ENCODE peak calls at places on chromosome 17, in six cellular contexts. One of them, this sample, is unnamed.

GRCh38 chr17:72254808-72255449 is 134.1 kb downstream of the SOX9 start:
- DNase-seq in SK-N-SH: no peak
- DNase-seq in HCT116: no peak
- DNase-seq in HepG2: no peak
- DNase-seq in GM12878: no peak
- DNase-seq in A549: no peak
- DNase-seq in this sample: peak

GRCh38 chr17:57935833-57936807 is 19.1 kb downstream of the CUEDC1 start:
- DNase-seq in HepG2: peak
- DNase-seq in GM12878: no peak
- DNase-seq in HCT116: no peak
- DNase-seq in SK-N-SH: peak
- DNase-seq in A549: no peak
- DNase-seq in this sample: peak

GRCh38 chr17:67232441-67232840 is 12.6 kb downstream of the HELZ start:
- DNase-seq in A549: no peak
- DNase-seq in SK-N-SH: no peak
- DNase-seq in HCT116: no peak
- DNase-seq in HepG2: no peak
- DNase-seq in GM12878: no peak
- DNase-seq in this sample: no peak

GRCh38 chr17:31696184-31696602 is 162.9 kb downstream of the COPRS start:
- DNase-seq in A549: no peak
- DNase-seq in HepG2: peak
- DNase-seq in GM12878: no peak
- DNase-seq in SK-N-SH: peak
- DNase-seq in HCT116: no peak
- DNase-seq in this sample: peak

GRCh38 chr17:4276514-4276913 is 12.7 kb upstream of the ANKFY1 start:
- DNase-seq in HepG2: no peak
- DNase-seq in HCT116: no peak
- DNase-seq in A549: no peak
- DNase-seq in SK-N-SH: no peak
- DNase-seq in GM12878: no peak
- DNase-seq in this sample: no peak

GRCh38 chr17:36979585-36979941 is 30.8 kb downstream of the AATF start:
- DNase-seq in HCT116: no peak
- DNase-seq in GM12878: no peak
- DNase-seq in HepG2: no peak
- DNase-seq in A549: no peak
- DNase-seq in SK-N-SH: no peak
- DNase-seq in this sample: no peak

GRCh38 chr17:83103200-83103937 is 24.0 kb downstream of the METRNL start:
- DNase-seq in GM12878: no peak
- DNase-seq in A549: peak
- DNase-seq in SK-N-SH: peak
- DNase-seq in HepG2: no peak
- DNase-seq in HCT116: peak
- DNase-seq in this sample: peak

GRCh38 chr17:77526728-77527355 is 386.1 kb downstream of the SEC14L1 start:
- DNase-seq in HCT116: no peak
- DNase-seq in A549: no peak
- DNase-seq in HepG2: no peak
- DNase-seq in GM12878: no peak
- DNase-seq in SK-N-SH: no peak
- DNase-seq in this sample: no peak

GRCh38 chr17:82868715-82869131 is 28.9 kb upstream of the ZNF750 start:
- DNase-seq in A549: no peak
- DNase-seq in HepG2: no peak
- DNase-seq in HCT116: no peak
- DNase-seq in GM12878: no peak
- DNase-seq in SK-N-SH: no peak
- DNase-seq in this sample: no peak

GRCh38 chr17:40526668-40527067 is 25.2 kb upstream of the TNS4 start:
- DNase-seq in A549: no peak
- DNase-seq in SK-N-SH: no peak
- DNase-seq in GM12878: no peak
- DNase-seq in HepG2: no peak
- DNase-seq in HCT116: no peak
- DNase-seq in this sample: no peak

GRCh38 chr17:65057520-65058075 is 1.1 kb upstream of the GNA13 start:
- DNase-seq in HCT116: no peak
- DNase-seq in A549: no peak
- DNase-seq in HepG2: no peak
- DNase-seq in GM12878: no peak
- DNase-seq in SK-N-SH: no peak
- DNase-seq in this sample: no peak

GRCh38 chr17:59310263-59310920 is 21.1 kb upstream of the YPEL2 start:
- DNase-seq in A549: no peak
- DNase-seq in GM12878: no peak
- DNase-seq in HepG2: no peak
- DNase-seq in HCT116: no peak
- DNase-seq in SK-N-SH: no peak
- DNase-seq in this sample: no peak

GRCh38 chr17:8062807-8063483 is 24.1 kb downstream of the ALOX15B start:
- DNase-seq in A549: no peak
- DNase-seq in SK-N-SH: no peak
- DNase-seq in GM12878: no peak
- DNase-seq in HepG2: no peak
- DNase-seq in HCT116: no peak
- DNase-seq in this sample: no peak

GRCh38 chr17:49935526-49936210 is 33.3 kb upstream of the DLX4 start:
- DNase-seq in SK-N-SH: no peak
- DNase-seq in HepG2: no peak
- DNase-seq in A549: no peak
- DNase-seq in GM12878: no peak
- DNase-seq in HCT116: no peak
- DNase-seq in this sample: no peak

GRCh38 chr17:77746901-77747620 is 211.4 kb upstream of the TNRC6C start:
- DNase-seq in A549: no peak
- DNase-seq in HepG2: no peak
- DNase-seq in HCT116: no peak
- DNase-seq in SK-N-SH: no peak
- DNase-seq in GM12878: no peak
- DNase-seq in this sample: no peak

GRCh38 chr17:4261452-4261851 is 2.3 kb downstream of the ANKFY1 start:
- DNase-seq in HepG2: no peak
- DNase-seq in A549: no peak
- DNase-seq in HCT116: no peak
- DNase-seq in GM12878: no peak
- DNase-seq in SK-N-SH: no peak
- DNase-seq in this sample: no peak

GRCh38 chr17:4643676-4644075 is 2.2 kb upstream of the ALOX15 start:
- DNase-seq in HCT116: no peak
- DNase-seq in SK-N-SH: no peak
- DNase-seq in HepG2: peak
- DNase-seq in A549: no peak
- DNase-seq in GM12878: no peak
- DNase-seq in this sample: no peak

GRCh38 chr17:5299383-5299782 is 17.3 kb downstream of the RABEP1 start:
- DNase-seq in HepG2: no peak
- DNase-seq in HCT116: no peak
- DNase-seq in A549: no peak
- DNase-seq in SK-N-SH: no peak
- DNase-seq in GM12878: no peak
- DNase-seq in this sample: no peak

GRCh38 chr17:13311301-13311700 is 290.4 kb downstream of the HS3ST3A1 start:
- DNase-seq in HCT116: no peak
- DNase-seq in HepG2: no peak
- DNase-seq in SK-N-SH: no peak
- DNase-seq in A549: no peak
- DNase-seq in GM12878: no peak
- DNase-seq in this sample: peak

GRCh38 chr17:19316756-19317358 is 45.7 kb downstream of the B9D1 start:
- DNase-seq in A549: no peak
- DNase-seq in HepG2: no peak
- DNase-seq in SK-N-SH: no peak
- DNase-seq in HCT116: no peak
- DNase-seq in GM12878: no peak
- DNase-seq in this sample: no peak

GRCh38 chr17:57939797-57940196 is 15.4 kb downstream of the CUEDC1 start:
- DNase-seq in GM12878: peak
- DNase-seq in A549: no peak
- DNase-seq in HepG2: no peak
- DNase-seq in HCT116: no peak
- DNase-seq in SK-N-SH: no peak
- DNase-seq in this sample: no peak

GRCh38 chr17:35977509-35977908 is 3.8 kb downstream of the CCL16 start:
- DNase-seq in SK-N-SH: no peak
- DNase-seq in A549: no peak
- DNase-seq in GM12878: no peak
- DNase-seq in HCT116: no peak
- DNase-seq in HepG2: no peak
- DNase-seq in this sample: no peak

GRCh38 chr17:76714336-76714735 is 3.6 kb upstream of the MXRA7 start:
- DNase-seq in HepG2: no peak
- DNase-seq in A549: no peak
- DNase-seq in SK-N-SH: no peak
- DNase-seq in GM12878: no peak
- DNase-seq in HCT116: no peak
- DNase-seq in this sample: no peak

DNA sequence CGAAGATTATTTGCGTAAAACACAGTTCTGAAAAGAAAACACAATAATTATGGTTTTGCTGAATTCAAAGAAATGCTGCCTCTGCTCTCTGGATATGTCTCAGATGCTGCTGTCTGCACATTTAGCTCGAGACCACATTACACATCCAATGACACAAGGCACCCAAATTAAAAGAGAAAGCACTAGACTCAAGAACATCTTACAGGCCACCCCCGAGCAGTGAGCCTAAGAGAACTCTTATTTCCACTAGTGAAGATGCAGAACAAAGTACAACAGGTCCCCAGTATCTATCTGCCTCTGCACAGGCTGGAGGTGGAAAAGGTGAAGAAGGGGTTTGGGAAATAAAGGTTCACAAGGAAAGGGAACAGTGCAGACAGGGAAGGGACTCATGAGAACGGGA is 33.5 kb downstream of the GRB2 start:
- DNase-seq in GM12878: no peak
- DNase-seq in HCT116: no peak
- DNase-seq in HepG2: no peak
- DNase-seq in A549: no peak
- DNase-seq in SK-N-SH: no peak
- DNase-seq in this sample: no peak
- TF ChIP-seq RAD21 in GM12878: no peak
- TF ChIP-seq RAD21 in HCT116: no peak
- TF ChIP-seq RAD21 in HepG2: no peak
- TF ChIP-seq RAD21 in A549: no peak
- TF ChIP-seq RAD21 in SK-N-SH: no peak
- TF ChIP-seq RAD21 in this sample: no peak

GRCh38 chr17:75639771-75640555 is 6.7 kb downstream of the SMIM5 start:
- DNase-seq in A549: no peak
- DNase-seq in GM12878: no peak
- DNase-seq in HepG2: no peak
- DNase-seq in SK-N-SH: no peak
- DNase-seq in HCT116: no peak
- DNase-seq in this sample: no peak

GRCh38 chr17:75642221-75643032 is 9.2 kb downstream of the SMIM5 start:
- DNase-seq in SK-N-SH: no peak
- DNase-seq in GM12878: no peak
- DNase-seq in A549: no peak
- DNase-seq in HepG2: no peak
- DNase-seq in HCT116: no peak
- DNase-seq in this sample: no peak

GRCh38 chr17:75643033-75644017 is 10.1 kb downstream of the SMIM5 start:
- DNase-seq in A549: no peak
- DNase-seq in GM12878: no peak
- DNase-seq in HCT116: no peak
- DNase-seq in SK-N-SH: no peak
- DNase-seq in HepG2: no peak
- DNase-seq in this sample: no peak

GRCh38 chr17:75640556-75641119 is 7.4 kb downstream of the SMIM5 start:
- DNase-seq in SK-N-SH: no peak
- DNase-seq in HCT116: no peak
- DNase-seq in GM12878: no peak
- DNase-seq in HepG2: no peak
- DNase-seq in A549: no peak
- DNase-seq in this sample: no peak

DNA sequence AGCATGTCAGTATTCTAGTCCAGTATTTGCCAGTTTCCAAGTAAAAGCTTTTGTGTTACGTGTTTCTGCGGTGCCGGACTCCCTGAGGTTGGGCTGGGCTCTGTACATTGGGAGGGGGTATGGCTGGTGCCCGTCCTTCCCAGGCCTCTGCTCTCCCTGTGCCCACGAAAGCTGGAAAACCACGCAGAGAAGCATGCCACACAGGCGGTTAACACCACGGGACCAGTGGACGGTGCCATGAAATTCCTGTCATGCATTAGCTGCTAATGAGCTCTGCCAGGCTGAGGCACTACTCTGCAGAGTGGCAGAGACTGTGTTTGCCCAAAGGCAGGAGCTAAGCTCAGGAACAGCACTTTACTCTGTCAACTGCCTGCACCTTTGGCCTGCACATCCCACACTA is 8.1 kb downstream of the SMIM5 start:
- DNase-seq in A549: no peak
- DNase-seq in HCT116: no peak
- DNase-seq in SK-N-SH: no peak
- DNase-seq in GM12878: no peak
- DNase-seq in HepG2: no peak
- DNase-seq in this sample: no peak
- TF ChIP-seq RAD21 in A549: no peak
- TF ChIP-seq RAD21 in HCT116: no peak
- TF ChIP-seq RAD21 in SK-N-SH: no peak
- TF ChIP-seq RAD21 in GM12878: no peak
- TF ChIP-seq RAD21 in HepG2: no peak
- TF ChIP-seq RAD21 in this sample: no peak

GRCh38 chr17:63827002-63827800 is at the start of the genes FTSJ3 and PSMC5:
- DNase-seq in HCT116: peak
- DNase-seq in GM12878: peak
- DNase-seq in SK-N-SH: peak
- DNase-seq in HepG2: peak
- DNase-seq in A549: peak
- DNase-seq in this sample: peak

GRCh38 chr17:63830904-63831491 is 3.5 kb upstream of the FTSJ3 start:
- DNase-seq in HepG2: no peak
- DNase-seq in A549: no peak
- DNase-seq in GM12878: no peak
- DNase-seq in HCT116: no peak
- DNase-seq in SK-N-SH: no peak
- DNase-seq in this sample: no peak

GRCh38 chr17:63827801-63828221 is 348 bp upstream of the FTSJ3 start:
- DNase-seq in GM12878: no peak
- DNase-seq in SK-N-SH: no peak
- DNase-seq in HepG2: no peak
- DNase-seq in HCT116: no peak
- DNase-seq in A549: no peak
- DNase-seq in this sample: no peak

GRCh38 chr17:63830278-63830677 is 2.8 kb upstream of the FTSJ3 start:
- DNase-seq in A549: no peak
- DNase-seq in HCT116: no peak
- DNase-seq in HepG2: no peak
- DNase-seq in SK-N-SH: no peak
- DNase-seq in GM12878: no peak
- DNase-seq in this sample: no peak

GRCh38 chr17:63828936-63829335 is 1.5 kb upstream of the FTSJ3 start:
- DNase-seq in GM12878: no peak
- DNase-seq in SK-N-SH: no peak
- DNase-seq in A549: no peak
- DNase-seq in HCT116: no peak
- DNase-seq in HepG2: no peak
- DNase-seq in this sample: no peak
- TF ChIP-seq RAD21 in GM12878: no peak
- TF ChIP-seq RAD21 in SK-N-SH: no peak
- TF ChIP-seq RAD21 in A549: no peak
- TF ChIP-seq RAD21 in HCT116: no peak
- TF ChIP-seq RAD21 in HepG2: no peak
- TF ChIP-seq RAD21 in this sample: no peak

GRCh38 chr17:43976956-43977837 is 23.5 kb upstream of the PYY start:
- DNase-seq in HepG2: no peak
- DNase-seq in SK-N-SH: no peak
- DNase-seq in A549: no peak
- DNase-seq in HCT116: no peak
- DNase-seq in GM12878: no peak
- DNase-seq in this sample: no peak
- TF ChIP-seq RAD21 in HepG2: no peak
- TF ChIP-seq RAD21 in SK-N-SH: no peak
- TF ChIP-seq RAD21 in A549: no peak
- TF ChIP-seq RAD21 in HCT116: no peak
- TF ChIP-seq RAD21 in GM12878: no peak
- TF ChIP-seq RAD21 in this sample: no peak

This sample was measured in IMR-90.